ENCODE peak calls at places on chromosomes 4 and X, in five cellular contexts. I is K562; Y is Calu3; E is SK-MEL-5; S is activated CD8-positive, alpha-beta memory T cell treated with anti-CD3 and anti-CD28 coated beads, Interleukin-2, amount 10 ng/mL, durations not matched to agents 7 days and 5 days. J is an unnamed sample.

GRCh38 chr4:3215733-3216132 is 33.2 kb upstream of the MSANTD1 start:
- DNase-seq in I (no peak), Y (no peak), E (no peak), S (no peak), J (no peak)

GRCh38 chr4:109005523-109005922 is 242.7 kb upstream of the ETNPPL start:
- DNase-seq in I (no peak), Y (no peak), E (no peak), S (no peak), J (peak)

GRCh38 chrX:119009071-119009470 is 34.7 kb downstream of the LONRF3 start:
- DNase-seq in I (no peak), Y (no peak), E (no peak), S (no peak), J (no peak)

GRCh38 chr4:47419296-47419695 is 44.2 kb downstream of the COMMD8 start:
- DNase-seq in I (no peak), Y (no peak), E (no peak), S (no peak), J (no peak)

GRCh38 chr4:95981591-95981990 is 141.7 kb downstream of the PDHA2 start:
- DNase-seq in I (no peak), Y (no peak), E (no peak), S (no peak), J (no peak)

GRCh38 chr4:83276299-83277040 is 8.1 kb downstream of the COQ2 start:
- DNase-seq in I (no peak), Y (no peak), E (no peak), S (no peak), J (no peak)

GRCh38 chrX:149372861-149373260 is 132.2 kb downstream of the IDS start:
- DNase-seq in I (no peak), Y (no peak), E (no peak), S (no peak), J (no peak)

GRCh38 chrX:68694429-68695205 is 47.2 kb downstream of the STARD8 start:
- DNase-seq in I (no peak), Y (no peak), E (no peak), S (peak), J (peak)

GRCh38 chr4:25252230-25253071 is 18.6 kb downstream of the PI4K2B start:
- DNase-seq in I (no peak), Y (no peak), E (no peak), S (no peak), J (no peak)

GRCh38 chrX:67601771-67602170 is 58.0 kb downstream of the AR start:
- DNase-seq in I (no peak), Y (no peak), E (no peak), S (no peak), J (no peak)

GRCh38 chr4:94766856-94767255 is 9.1 kb downstream of the BMPR1B start:
- DNase-seq in I (no peak), Y (no peak), E (no peak), S (no peak), J (no peak)

GRCh38 chr4:155047755-155048154 is 160.7 kb upstream of the NPY2R start:
- DNase-seq in I (no peak), Y (no peak), E (no peak), S (no peak), J (no peak)